ENCODE peak calls at places on chromosomes 7 and 10, in nine cellular contexts. A is transverse colon, M is suprapubic skin, S is SK-N-SH, Y is stomach, D is sigmoid colon, V is spleen, N is HCT116, C is K562. I is an unnamed sample.
A peak's percentile ranks its signal among the peaks of the same experiment; 100 is the strongest.

GRCh38 chr7:152130658-152131590 is 105.5 kb downstream of the GALNT11 start:
- DNase-seq in M (no peak), S (peak; percentile 36), A (no peak), N (no peak), C (no peak), V (no peak), D (no peak), Y (no peak), I (peak; percentile 86)

GRCh38 chr7:41491752-41492405 is 211.0 kb downstream of the INHBA start:
- DNase-seq in A (no peak), Y (no peak), S (no peak), V (no peak), N (no peak), M (no peak), C (no peak), D (no peak), I (no peak)

GRCh38 chr7:75723444-75723843 is 15.3 kb downstream of the HIP1 start:
- DNase-seq in V (no peak), C (no peak), M (no peak), N (no peak), D (no peak), Y (no peak), A (no peak), S (no peak), I (no peak)

GRCh38 chr7:100880645-100881044 is 5.7 kb downstream of the SRRT start:
- DNase-seq in M (no peak), V (no peak), S (no peak), C (no peak), D (no peak), N (no peak), A (no peak), Y (no peak), I (no peak)

GRCh38 chr10:79066460-79067240 is 2.1 kb upstream of the ZMIZ1 start:
- DNase-seq in Y (no peak), C (peak; percentile 80), S (peak; percentile 84), D (peak; percentile 71), N (no peak), M (no peak), V (no peak), A (no peak), I (no peak)

GRCh38 chr10:47182934-47183725 is 116.9 kb upstream of the GDF10 start:
- DNase-seq in D (no peak), A (no peak), S (no peak), Y (no peak), C (no peak), M (no peak), N (no peak), V (peak; percentile 51), I (peak; percentile 91)

GRCh38 chr7:32905175-32905662 is 13.7 kb upstream of the KBTBD2 start:
- DNase-seq in S (peak; percentile 83), C (peak; percentile 91), N (peak; percentile 42), M (no peak), D (no peak), A (peak; percentile 27), Y (no peak), V (no peak), I (no peak)

GRCh38 chr7:106952175-106952657 is 87.1 kb downstream of the PIK3CG start:
- DNase-seq in Y (no peak), M (no peak), S (no peak), N (no peak), C (peak; percentile 30), A (no peak), V (no peak), D (no peak), I (no peak)

GRCh38 chr7:45001138-45001694 is 1.2 kb downstream of the CCM2 start:
- DNase-seq in D (peak; percentile 59), C (peak; percentile 52), N (no peak), A (peak; percentile 55), Y (no peak), M (no peak), V (peak; percentile 82), S (peak; percentile 31), I (no peak)

GRCh38 chr7:43114451-43114765 is 2.0 kb downstream of the HECW1 start:
- DNase-seq in M (no peak), A (no peak), N (no peak), C (no peak), Y (no peak), V (no peak), S (no peak), D (no peak), I (no peak)

GRCh38 chr7:102306916-102307677 is 20.4 kb downstream of the SH2B2 start:
- DNase-seq in D (no peak), Y (peak; percentile 72), M (no peak), C (no peak), S (no peak), N (no peak), A (peak; percentile 89), V (peak; percentile 95), I (no peak)

GRCh38 chr7:133051066-133051465 is 30.8 kb downstream of the CHCHD3 start:
- DNase-seq in Y (no peak), S (peak; percentile 61), N (no peak), M (no peak), V (no peak), C (peak; percentile 70), A (no peak), D (no peak), I (no peak)

GRCh38 chr7:158328376-158329013 is 259.1 kb downstream of the PTPRN2 start:
- DNase-seq in V (peak; percentile 54), M (no peak), S (no peak), C (no peak), N (no peak), D (no peak), Y (no peak), A (no peak), I (no peak)

GRCh38 chr10:5977471-5978370 is at the start of gene IL15RA:
- DNase-seq in N (peak; percentile 39), M (no peak), C (peak; percentile 92), Y (peak; percentile 90), A (peak; percentile 90), D (peak; percentile 85), V (peak; percentile 97), S (peak; percentile 75), I (peak; percentile 92)

DNA sequence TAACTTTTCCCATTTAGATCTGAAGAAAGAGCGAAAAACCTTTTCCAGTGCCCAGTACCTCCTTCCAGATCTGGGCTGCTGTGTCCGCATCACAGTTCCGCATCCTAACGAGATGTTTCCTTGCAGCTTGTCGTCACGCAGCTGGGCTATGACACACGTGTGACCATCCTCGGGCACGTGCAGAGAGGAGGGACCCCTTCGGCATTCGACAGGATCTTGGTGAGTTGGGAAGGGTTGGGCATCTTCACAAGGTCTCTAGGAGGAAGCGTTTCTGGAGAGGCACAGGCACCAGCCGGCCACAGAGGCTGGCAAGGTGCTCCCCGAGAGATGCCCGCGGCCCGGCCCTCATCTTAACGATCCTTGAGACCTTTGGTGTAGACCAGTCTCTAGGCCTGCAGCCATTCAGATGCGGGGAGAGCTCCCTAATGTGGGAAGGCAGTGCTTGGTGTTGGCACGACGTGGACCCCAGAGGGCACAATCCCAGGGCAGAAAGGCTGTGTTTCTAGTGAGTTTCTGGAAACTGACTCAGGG is 41.3 kb downstream of the PFKP start:
- DNase-seq in S (no peak), D (no peak), N (no peak), C (no peak), Y (no peak), V (no peak), M (no peak), A (no peak), I (no peak)
- H3K4me1 ChIP-seq in S (peaks cover 12% of the 10 kb centered on the region), D (no peaks in the 10 kb centered on the region), N (no peaks in the 10 kb centered on the region), C (no peaks in the 10 kb centered on the region), Y (no peaks in the 10 kb centered on the region), V (no peaks in the 10 kb centered on the region), M (peaks cover 13% of the 10 kb centered on the region), A (no peaks in the 10 kb centered on the region), I (peaks cover 41% of the 10 kb centered on the region)

GRCh38 chr7:149584530-149584929 is 86.9 kb upstream of the ZNF746 start:
- DNase-seq in M (no peak), C (no peak), Y (no peak), S (no peak), D (no peak), V (no peak), N (no peak), A (no peak), I (peak; percentile 19)

GRCh38 chr7:149587331-149587645 is 89.7 kb upstream of the ZNF746 start:
- DNase-seq in N (no peak), D (no peak), A (no peak), C (no peak), Y (no peak), M (no peak), V (no peak), S (no peak), I (peak; percentile 10)

GRCh38 chr7:149580328-149580727 is 82.7 kb upstream of the ZNF746 start:
- DNase-seq in M (no peak), N (no peak), V (no peak), S (no peak), D (no peak), Y (no peak), A (no peak), C (no peak), I (peak; percentile 24)

GRCh38 chr7:149588930-149589329 is 91.3 kb upstream of the ZNF746 start:
- DNase-seq in M (no peak), V (no peak), A (no peak), N (no peak), Y (no peak), S (no peak), D (no peak), C (no peak), I (no peak)

GRCh38 chr7:149584009-149584408 is 86.4 kb upstream of the ZNF746 start:
- DNase-seq in V (no peak), S (no peak), A (no peak), Y (no peak), C (no peak), N (no peak), M (no peak), D (no peak), I (no peak)
- H3K9me3 ChIP-seq in V (peaks cover 13% of the 10 kb centered on the region), S (no peaks in the 10 kb centered on the region), A (peaks cover 15% of the 10 kb centered on the region), Y (peaks cover 31% of the 10 kb centered on the region), C (peaks cover 30% of the 10 kb centered on the region), N (no peaks in the 10 kb centered on the region), M (no peaks in the 10 kb centered on the region), D (peaks cover 5% of the 10 kb centered on the region), I (no peaks in the 10 kb centered on the region)

GRCh38 chr10:75111367-75111905 is at the start of gene SAMD8:
- DNase-seq in V (peak; percentile 99), Y (peak; percentile 97), S (peak; percentile 99), A (peak; percentile 97), C (peak; percentile 98), N (peak; percentile 86), D (peak; percentile 99), M (no peak), I (peak; percentile 99)
- TF ChIP-seq POLR2AphosphoS5 in V (peak; percentile 96), Y (peak; percentile 92), S (no peak), A (peak; percentile 96), C (peak; percentile 59), N (peak; percentile 80), D (peak; percentile 97), M (peak; percentile 57), I (peak; percentile 84)

DNA sequence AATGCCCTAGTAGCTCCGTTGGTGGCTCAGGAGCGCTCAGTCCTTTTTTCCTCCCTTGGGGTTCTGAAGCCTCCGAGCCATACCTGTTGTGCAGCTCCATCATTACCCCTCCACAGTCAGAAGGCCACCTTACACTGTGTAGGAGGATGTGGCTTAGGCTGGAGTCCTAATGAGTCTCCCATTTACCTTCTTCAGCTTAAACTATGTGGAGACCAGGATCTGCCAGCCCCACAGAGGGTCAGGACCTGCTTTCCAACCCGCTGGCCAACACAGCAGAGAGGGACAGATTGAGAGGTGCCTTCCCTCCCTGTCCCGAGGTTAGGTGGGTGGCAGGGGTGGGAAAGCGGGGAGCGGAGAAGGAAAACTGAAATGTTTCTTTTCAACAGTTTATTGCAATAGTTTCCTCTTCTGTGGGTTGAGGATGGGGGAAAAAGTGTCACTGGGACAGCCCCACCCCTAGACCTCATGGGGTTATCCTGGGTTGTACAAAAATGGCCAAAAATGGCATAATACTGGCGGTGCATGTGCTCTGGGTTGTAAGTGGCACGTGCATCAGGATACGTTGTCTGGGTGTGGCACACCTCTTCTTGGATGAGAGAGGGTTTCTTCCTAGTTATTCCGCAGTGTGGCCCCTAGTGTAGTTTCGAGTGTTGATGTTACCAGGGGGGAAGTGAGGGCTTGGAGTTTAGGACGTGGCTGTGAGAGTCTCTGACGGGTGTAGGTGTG is 31.5 kb downstream of the TSPAN14 start:
- DNase-seq in A (peak; percentile 8), C (no peak), S (no peak), D (no peak), V (no peak), N (no peak), M (peak; percentile 59), Y (peak; percentile 15), I (no peak)
- H3K4me1 ChIP-seq in A (peaks cover 34% of the 10 kb centered on the region), C (peaks cover 47% of the 10 kb centered on the region), S (no peaks in the 10 kb centered on the region), D (peaks cover 17% of the 10 kb centered on the region), V (peaks cover 36% of the 10 kb centered on the region), N (peaks cover 68% of the 10 kb centered on the region), M (peaks cover 73% of the 10 kb centered on the region), Y (peaks cover 32% of the 10 kb centered on the region), I (peaks cover 54% of the 10 kb centered on the region)

I was measured in esophagus muscularis mucosa.